ENCODE peak calls at places on chromosome 12, in seven cellular contexts. T is nephron progenitor cell; A is fibroblast of the aortic adventitia; K is CD4-positive, alpha-beta T cell; R is GM10248; O is neural crest cell; I is hepatocyte. G is an unnamed sample.

GRCh38 chr12:105378821-105379400 is 48.4 kb downstream of the C12orf75 start:
- DNase-seq in T (no peak), A (peak), K (no peak), R (no peak), O (peak), I (no peak), G (no peak)

GRCh38 chr12:51242150-51242549 is 3.5 kb downstream of the DAZAP2 start:
- DNase-seq in T (no peak), A (no peak), K (no peak), R (no peak), O (no peak), I (no peak), G (no peak)

GRCh38 chr12:89379100-89379838 is 27.0 kb upstream of the DUSP6 start:
- DNase-seq in T (no peak), A (no peak), K (no peak), R (no peak), O (no peak), I (peak), G (no peak)

GRCh38 chr12:5452569-5452968 is 20.7 kb downstream of the NTF3 start:
- DNase-seq in T (no peak), A (no peak), K (no peak), R (no peak), O (no peak), I (no peak), G (no peak)

GRCh38 chr12:94588271-94588785 is 62.0 kb downstream of the TMCC3 start:
- DNase-seq in T (no peak), A (no peak), K (no peak), R (no peak), O (no peak), I (no peak), G (no peak)

GRCh38 chr12:45089417-45089816 is 38.5 kb upstream of the DBX2 start:
- DNase-seq in T (no peak), A (no peak), K (no peak), R (no peak), O (no peak), I (no peak), G (no peak)

GRCh38 chr12:116601524-116601923 is 42.3 kb downstream of the MAP1LC3B2 start:
- DNase-seq in T (no peak), A (peak), K (no peak), R (no peak), O (no peak), I (no peak), G (no peak)

GRCh38 chr12:846376-846775 is 94.0 kb downstream of the WNK1 start:
- DNase-seq in T (no peak), A (no peak), K (no peak), R (no peak), O (no peak), I (no peak), G (no peak)

GRCh38 chr12:131950182-131950913 is 606 bp downstream of the EP400 start:
- DNase-seq in T (peak), A (no peak), K (no peak), R (peak), O (peak), I (peak), G (peak)

GRCh38 chr12:24561882-24562760 is 386.8 kb downstream of the BCAT1 start:
- DNase-seq in T (peak), A (peak), K (no peak), R (peak), O (peak), I (peak), G (peak)

GRCh38 chr12:111038075-111038474 is 117.7 kb upstream of the MYL2 start:
- DNase-seq in T (no peak), A (no peak), K (no peak), R (no peak), O (no peak), I (no peak), G (no peak)

GRCh38 chr12:77847665-77848431 is 17.2 kb downstream of the NAV3 start:
- DNase-seq in T (no peak), A (peak), K (no peak), R (no peak), O (no peak), I (no peak), G (no peak)

GRCh38 chr12:124737040-124737419 is 126.6 kb downstream of the SCARB1 start:
- DNase-seq in T (no peak), A (no peak), K (no peak), R (no peak), O (no peak), I (no peak), G (no peak)
- TF ChIP-seq CTCF in T (no peak), A (no peak), K (no peak), R (no peak), O (no peak), I (no peak), G (no peak)

GRCh38 chr12:62643470-62643869 is 176.8 kb downstream of the MON2 start:
- DNase-seq in T (no peak), A (no peak), K (no peak), R (no peak), O (no peak), I (no peak), G (no peak)
- TF ChIP-seq CTCF in T (no peak), A (no peak), K (no peak), R (no peak), O (no peak), I (no peak), G (no peak)

GRCh38 chr12:93244514-93245077 is 133.1 kb upstream of the NUDT4 start:
- DNase-seq in T (no peak), A (no peak), K (no peak), R (peak), O (no peak), I (no peak), G (peak)

GRCh38 chr12:93243382-93243688 is 134.4 kb upstream of the NUDT4 start:
- DNase-seq in T (no peak), A (no peak), K (no peak), R (no peak), O (no peak), I (no peak), G (no peak)

GRCh38 chr12:93245543-93245942 is 132.2 kb upstream of the NUDT4 start:
- DNase-seq in T (no peak), A (no peak), K (no peak), R (peak), O (no peak), I (no peak), G (peak)

GRCh38 chr12:93243689-93244513 is 133.8 kb upstream of the NUDT4 start:
- DNase-seq in T (no peak), A (peak), K (no peak), R (peak), O (no peak), I (peak), G (no peak)

GRCh38 chr12:93242154-93242958 is 135.4 kb upstream of the NUDT4 start:
- DNase-seq in T (no peak), A (no peak), K (no peak), R (no peak), O (no peak), I (no peak), G (no peak)
- TF ChIP-seq CTCF in T (no peak), A (peak), K (no peak), R (no peak), O (no peak), I (no peak), G (no peak)

GRCh38 chr12:41274643-41275042 is 86.5 kb downstream of the PDZRN4 start:
- DNase-seq in T (no peak), A (no peak), K (no peak), R (no peak), O (no peak), I (no peak), G (no peak)

GRCh38 chr12:41277019-41277770 is 89.1 kb downstream of the PDZRN4 start:
- DNase-seq in T (peak), A (peak), K (no peak), R (peak), O (peak), I (peak), G (peak)
- TF ChIP-seq CTCF in T (peak), A (peak), K (peak), R (peak), O (peak), I (peak), G (peak)

GRCh38 chr12:8032242-8033152 is at the start of gene FOXJ2:
- DNase-seq in T (peak), A (peak), K (peak), R (peak), O (peak), I (peak), G (peak)
- TF ChIP-seq CTCF in T (peak), A (no peak), K (no peak), R (no peak), O (peak), I (no peak), G (no peak)

GRCh38 chr12:91040356-91040755 is 17.5 kb downstream of the KERA start:
- DNase-seq in T (no peak), A (peak), K (no peak), R (no peak), O (no peak), I (no peak), G (no peak)
- TF ChIP-seq CTCF in T (no peak), A (no peak), K (no peak), R (no peak), O (no peak), I (no peak), G (no peak)

DNA sequence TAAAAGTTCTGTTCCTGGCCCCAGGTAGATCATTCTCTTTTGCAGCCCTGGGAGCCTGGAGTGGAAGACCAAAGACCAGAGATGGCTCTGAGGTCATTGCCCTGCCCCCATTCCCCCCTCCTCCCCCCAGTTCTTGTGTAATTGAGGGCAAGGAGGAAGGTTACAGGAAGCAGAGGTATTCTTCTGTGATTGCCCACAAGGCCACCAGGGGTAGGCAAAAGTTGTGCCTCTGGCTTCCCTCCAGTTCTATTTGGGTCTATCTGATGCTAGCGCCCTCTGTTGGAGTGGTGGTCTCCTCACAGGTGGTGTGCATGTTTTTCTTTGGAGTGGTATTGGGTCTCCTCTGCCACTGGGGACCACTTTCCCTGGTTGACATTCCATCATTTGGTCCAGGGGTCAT is 41.2 kb upstream of the CRY1 start:
- DNase-seq in T (no peak), A (no peak), K (peak), R (no peak), O (no peak), I (peak), G (no peak)
- TF ChIP-seq CTCF in T (no peak), A (no peak), K (no peak), R (peak), O (peak), I (peak), G (peak)

GRCh38 chr12:2194571-2194970 is 141.8 kb downstream of the CACNA1C start:
- DNase-seq in T (no peak), A (no peak), K (no peak), R (no peak), O (no peak), I (no peak), G (no peak)
- TF ChIP-seq CTCF in T (no peak), A (no peak), K (no peak), R (no peak), O (no peak), I (no peak), G (no peak)

GRCh38 chr12:55443776-55444175 is at the start of gene OR6C2:
- DNase-seq in T (no peak), A (no peak), K (no peak), R (no peak), O (no peak), I (no peak), G (no peak)

DNA sequence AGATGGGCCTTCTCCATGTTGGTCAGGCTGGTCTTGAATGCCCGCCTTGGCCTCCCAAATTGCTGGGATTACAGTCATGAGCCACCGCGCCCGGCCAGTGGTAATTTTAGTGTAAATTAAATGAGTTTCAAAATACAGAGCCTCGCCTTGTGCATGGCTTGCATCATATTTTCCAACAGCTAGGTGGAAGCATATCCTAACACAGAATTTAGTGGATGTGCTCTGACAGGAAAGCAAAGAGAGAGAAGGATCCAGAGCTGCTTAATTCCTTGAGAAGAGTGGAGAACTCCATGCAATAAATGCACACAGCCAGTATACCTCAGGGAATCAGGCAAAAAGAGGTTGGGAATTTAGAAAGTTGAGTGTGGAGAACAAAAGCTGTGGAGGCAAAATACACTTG is 2.5 kb downstream of the OR6C2 start:
- DNase-seq in T (no peak), A (no peak), K (no peak), R (no peak), O (no peak), I (peak), G (no peak)
- TF ChIP-seq CTCF in T (no peak), A (no peak), K (no peak), R (no peak), O (peak), I (peak), G (no peak)

DNA sequence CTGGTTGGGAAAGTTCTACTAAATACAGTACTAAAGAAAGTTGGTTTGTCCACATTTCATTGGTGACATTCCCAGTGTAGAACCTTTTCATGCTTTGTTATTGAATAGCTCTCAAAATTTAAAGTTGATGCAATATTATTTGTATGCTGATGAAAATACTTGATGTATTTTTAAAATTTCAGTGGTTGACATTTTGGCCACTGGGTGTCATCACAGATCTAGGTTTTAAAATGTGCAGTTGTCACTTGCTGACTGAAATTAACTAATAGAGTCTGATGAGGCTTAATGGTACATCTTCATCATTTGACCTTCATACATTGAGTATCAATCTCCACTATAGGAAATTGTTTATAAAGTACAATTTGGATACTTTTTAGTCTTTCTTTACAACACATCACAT is 37.1 kb downstream of the CMAS start:
- DNase-seq in T (no peak), A (peak), K (peak), R (no peak), O (no peak), I (no peak), G (peak)
- TF ChIP-seq CTCF in T (no peak), A (peak), K (peak), R (peak), O (peak), I (peak), G (peak)

G was measured in GM13977.